ENCODE peak calls at places on chromosomes 2 and 18, in five cellular contexts. E is HTR-8/SVneo, H is OCI-LY7, D is DMS153, W is iris pigment epithelial cell. C is an unnamed sample.

GRCh38 chr2:206443735-206444527 is 599 bp downstream of the ADAM23 start:
- DNase-seq in D (no peak), E (peak; percentile 21), W (peak; percentile 42), H (peak; percentile 6), C (no peak)

GRCh38 chr18:79420033-79420745 is 24.5 kb downstream of the NFATC1 start:
- DNase-seq in D (no peak), H (no peak), E (no peak), W (no peak), C (no peak)

GRCh38 chr2:70716131-70716766 is 51.8 kb downstream of the ADD2 start:
- DNase-seq in W (no peak), E (no peak), D (no peak), H (no peak), C (no peak)

GRCh38 chr2:621303-622099 is 55.7 kb downstream of the TMEM18 start:
- DNase-seq in E (no peak), D (no peak), W (no peak), H (no peak), C (no peak)

GRCh38 chr2:239791727-239792648 is 233.2 kb downstream of the NDUFA10 start:
- DNase-seq in E (no peak), W (no peak), H (no peak), D (no peak), C (no peak)

GRCh38 chr18:56321470-56321869 is 316.9 kb downstream of the TXNL1 start:
- DNase-seq in H (no peak), D (no peak), E (no peak), W (no peak), C (no peak)

GRCh38 chr2:207772081-207772843 is 2.6 kb upstream of the FZD5 start:
- DNase-seq in H (no peak), D (no peak), W (no peak), E (no peak), C (no peak)

GRCh38 chr18:46888965-46889364 is 28.3 kb downstream of the PIAS2 start:
- DNase-seq in H (no peak), W (no peak), E (no peak), D (no peak), C (no peak)

GRCh38 chr2:222731183-222731582 is 59.7 kb downstream of the MOGAT1 start:
- DNase-seq in E (no peak), H (no peak), D (no peak), W (peak; percentile 26), C (no peak)

GRCh38 chr2:109397883-109398282 is 215.9 kb downstream of the SEPTIN10 start:
- DNase-seq in W (no peak), D (no peak), E (no peak), H (no peak), C (no peak)

GRCh38 chr2:61247204-61247812 is 85.3 kb downstream of the C2orf74 start:
- DNase-seq in E (no peak), H (no peak), W (peak; percentile 75), D (no peak), C (peak; percentile 37)

GRCh38 chr18:68841301-68841700 is 43.4 kb downstream of the CCDC102B start:
- DNase-seq in H (no peak), E (no peak), W (peak; percentile 58), D (no peak), C (no peak)

GRCh38 chr2:184336688-184337087 is 261.6 kb upstream of the ZNF804A start:
- DNase-seq in H (no peak), E (no peak), D (no peak), W (peak; percentile 20), C (peak; percentile 2)

GRCh38 chr18:12026562-12026961 is 45.3 kb downstream of the IMPA2 start:
- DNase-seq in H (no peak), W (no peak), E (no peak), D (no peak), C (no peak)

GRCh38 chr2:60552096-60552850 is 1.2 kb downstream of the BCL11A start:
- DNase-seq in H (peak; percentile 73), E (no peak), W (no peak), D (peak; percentile 45), C (peak; percentile 33)

GRCh38 chr2:227033471-227034148 is 130.4 kb downstream of the COL4A4 start:
- DNase-seq in H (peak; percentile 37), D (no peak), W (peak; percentile 59), E (peak; percentile 36), C (peak; percentile 15)

GRCh38 chr2:104340879-104341812 is 512.8 kb upstream of the POU3F3 start:
- DNase-seq in D (no peak), W (no peak), H (no peak), E (no peak), C (no peak)

GRCh38 chr2:86480105-86480504 is 38.9 kb downstream of the KDM3A start:
- DNase-seq in W (no peak), H (no peak), E (no peak), D (no peak), C (no peak)

GRCh38 chr2:232210306-232210705 is 168.2 kb upstream of the ALPP start:
- DNase-seq in D (no peak), W (no peak), H (no peak), E (no peak), C (no peak)

C was measured in RKO.